ENCODE peak calls at places on chromosomes 2 and 18, in five cellular contexts. One of them, this sample, is unnamed.

GRCh38 chr2:202172439-202173191 is 65.8 kb downstream of the SUMO1 start:
- DNase-seq in stomach: no peak
- DNase-seq in mammary epithelial cell: no peak
- DNase-seq in stimulated activated CD4-positive, alpha-beta T cell treated with anti-CD3 and anti-CD28 coated beads, Interleukin-12 subunit alpha, Interleukin-12 subunit beta, amount 100 ng/mL, for 4 hours: peak; percentile 20
- DNase-seq in transverse colon: no peak
- DNase-seq in this sample: no peak

GRCh38 chr2:37506407-37507068 is 162.1 kb downstream of the QPCT start:
- DNase-seq in stimulated activated CD4-positive, alpha-beta T cell treated with anti-CD3 and anti-CD28 coated beads, Interleukin-12 subunit alpha, Interleukin-12 subunit beta, amount 100 ng/mL, for 4 hours: no peak
- DNase-seq in transverse colon: no peak
- DNase-seq in stomach: no peak
- DNase-seq in mammary epithelial cell: no peak
- DNase-seq in this sample: no peak

GRCh38 chr2:219404954-219405353 is 13.2 kb upstream of the DES start:
- DNase-seq in transverse colon: no peak
- DNase-seq in stomach: no peak
- DNase-seq in mammary epithelial cell: no peak
- DNase-seq in stimulated activated CD4-positive, alpha-beta T cell treated with anti-CD3 and anti-CD28 coated beads, Interleukin-12 subunit alpha, Interleukin-12 subunit beta, amount 100 ng/mL, for 4 hours: no peak
- DNase-seq in this sample: no peak

GRCh38 chr2:146321175-146321574 is 1523.7 kb upstream of the ACVR2A start:
- DNase-seq in stomach: no peak
- DNase-seq in transverse colon: no peak
- DNase-seq in stimulated activated CD4-positive, alpha-beta T cell treated with anti-CD3 and anti-CD28 coated beads, Interleukin-12 subunit alpha, Interleukin-12 subunit beta, amount 100 ng/mL, for 4 hours: no peak
- DNase-seq in mammary epithelial cell: no peak
- DNase-seq in this sample: peak; percentile 14

GRCh38 chr2:99088017-99088416 is 53.5 kb upstream of the C2orf15 start:
- DNase-seq in stomach: no peak
- DNase-seq in transverse colon: no peak
- DNase-seq in stimulated activated CD4-positive, alpha-beta T cell treated with anti-CD3 and anti-CD28 coated beads, Interleukin-12 subunit alpha, Interleukin-12 subunit beta, amount 100 ng/mL, for 4 hours: no peak
- DNase-seq in mammary epithelial cell: no peak
- DNase-seq in this sample: no peak

GRCh38 chr2:170155723-170156253 is 22.2 kb upstream of the MYO3B start:
- DNase-seq in stomach: no peak
- DNase-seq in mammary epithelial cell: no peak
- DNase-seq in transverse colon: no peak
- DNase-seq in stimulated activated CD4-positive, alpha-beta T cell treated with anti-CD3 and anti-CD28 coated beads, Interleukin-12 subunit alpha, Interleukin-12 subunit beta, amount 100 ng/mL, for 4 hours: no peak
- DNase-seq in this sample: no peak

GRCh38 chr2:151730242-151730975 is 3.9 kb downstream of the NEB start:
- DNase-seq in stimulated activated CD4-positive, alpha-beta T cell treated with anti-CD3 and anti-CD28 coated beads, Interleukin-12 subunit alpha, Interleukin-12 subunit beta, amount 100 ng/mL, for 4 hours: no peak
- DNase-seq in transverse colon: no peak
- DNase-seq in mammary epithelial cell: peak; percentile 61
- DNase-seq in stomach: no peak
- DNase-seq in this sample: no peak

GRCh38 chr2:36452279-36452678 is 96.7 kb downstream of the CRIM1 start:
- DNase-seq in mammary epithelial cell: no peak
- DNase-seq in transverse colon: no peak
- DNase-seq in stomach: no peak
- DNase-seq in stimulated activated CD4-positive, alpha-beta T cell treated with anti-CD3 and anti-CD28 coated beads, Interleukin-12 subunit alpha, Interleukin-12 subunit beta, amount 100 ng/mL, for 4 hours: no peak
- DNase-seq in this sample: no peak

GRCh38 chr2:166862582-166863132 is 25.6 kb upstream of the XIRP2 start:
- DNase-seq in stimulated activated CD4-positive, alpha-beta T cell treated with anti-CD3 and anti-CD28 coated beads, Interleukin-12 subunit alpha, Interleukin-12 subunit beta, amount 100 ng/mL, for 4 hours: no peak
- DNase-seq in transverse colon: no peak
- DNase-seq in mammary epithelial cell: no peak
- DNase-seq in stomach: no peak
- DNase-seq in this sample: no peak

GRCh38 chr18:48821251-48821590 is 129.5 kb downstream of the SMAD7 start:
- DNase-seq in stomach: peak; percentile 8
- DNase-seq in transverse colon: peak; percentile 3
- DNase-seq in stimulated activated CD4-positive, alpha-beta T cell treated with anti-CD3 and anti-CD28 coated beads, Interleukin-12 subunit alpha, Interleukin-12 subunit beta, amount 100 ng/mL, for 4 hours: no peak
- DNase-seq in mammary epithelial cell: no peak
- DNase-seq in this sample: no peak

GRCh38 chr2:221204699-221205098 is 367.4 kb downstream of the EPHA4 start:
- DNase-seq in transverse colon: no peak
- DNase-seq in mammary epithelial cell: no peak
- DNase-seq in stimulated activated CD4-positive, alpha-beta T cell treated with anti-CD3 and anti-CD28 coated beads, Interleukin-12 subunit alpha, Interleukin-12 subunit beta, amount 100 ng/mL, for 4 hours: no peak
- DNase-seq in stomach: no peak
- DNase-seq in this sample: no peak

GRCh38 chr2:129877289-129877741 is 102.2 kb upstream of the RAB6C start:
- DNase-seq in mammary epithelial cell: peak; percentile 53
- DNase-seq in stomach: peak; percentile 90
- DNase-seq in stimulated activated CD4-positive, alpha-beta T cell treated with anti-CD3 and anti-CD28 coated beads, Interleukin-12 subunit alpha, Interleukin-12 subunit beta, amount 100 ng/mL, for 4 hours: peak; percentile 84
- DNase-seq in transverse colon: peak; percentile 90
- DNase-seq in this sample: peak; percentile 97

GRCh38 chr18:79393626-79394401 is 1.9 kb upstream of the NFATC1 start:
- DNase-seq in transverse colon: peak; percentile 83
- DNase-seq in mammary epithelial cell: peak; percentile 56
- DNase-seq in stimulated activated CD4-positive, alpha-beta T cell treated with anti-CD3 and anti-CD28 coated beads, Interleukin-12 subunit alpha, Interleukin-12 subunit beta, amount 100 ng/mL, for 4 hours: peak; percentile 39
- DNase-seq in stomach: peak; percentile 83
- DNase-seq in this sample: peak; percentile 78

GRCh38 chr18:69865656-69866241 is 81.9 kb downstream of the CD226 start:
- DNase-seq in transverse colon: no peak
- DNase-seq in stimulated activated CD4-positive, alpha-beta T cell treated with anti-CD3 and anti-CD28 coated beads, Interleukin-12 subunit alpha, Interleukin-12 subunit beta, amount 100 ng/mL, for 4 hours: no peak
- DNase-seq in stomach: no peak
- DNase-seq in mammary epithelial cell: no peak
- DNase-seq in this sample: no peak

GRCh38 chr2:146873056-146873455 is 971.8 kb upstream of the ACVR2A start:
- DNase-seq in mammary epithelial cell: no peak
- DNase-seq in stomach: no peak
- DNase-seq in stimulated activated CD4-positive, alpha-beta T cell treated with anti-CD3 and anti-CD28 coated beads, Interleukin-12 subunit alpha, Interleukin-12 subunit beta, amount 100 ng/mL, for 4 hours: no peak
- DNase-seq in transverse colon: no peak
- DNase-seq in this sample: no peak

GRCh38 chr2:234044157-234044556 is 6.3 kb upstream of the SPP2 start:
- DNase-seq in mammary epithelial cell: peak; percentile 75
- DNase-seq in transverse colon: no peak
- DNase-seq in stomach: no peak
- DNase-seq in stimulated activated CD4-positive, alpha-beta T cell treated with anti-CD3 and anti-CD28 coated beads, Interleukin-12 subunit alpha, Interleukin-12 subunit beta, amount 100 ng/mL, for 4 hours: no peak
- DNase-seq in this sample: no peak

GRCh38 chr2:234025475-234025874 is 25.0 kb upstream of the SPP2 start:
- DNase-seq in mammary epithelial cell: no peak
- DNase-seq in stomach: no peak
- DNase-seq in transverse colon: no peak
- DNase-seq in stimulated activated CD4-positive, alpha-beta T cell treated with anti-CD3 and anti-CD28 coated beads, Interleukin-12 subunit alpha, Interleukin-12 subunit beta, amount 100 ng/mL, for 4 hours: no peak
- DNase-seq in this sample: no peak

GRCh38 chr18:50327983-50328382 is 40.5 kb upstream of the CXXC1 start:
- DNase-seq in stomach: no peak
- DNase-seq in transverse colon: no peak
- DNase-seq in stimulated activated CD4-positive, alpha-beta T cell treated with anti-CD3 and anti-CD28 coated beads, Interleukin-12 subunit alpha, Interleukin-12 subunit beta, amount 100 ng/mL, for 4 hours: no peak
- DNase-seq in mammary epithelial cell: no peak
- DNase-seq in this sample: no peak

GRCh38 chr2:39381653-39382052 is 55.4 kb downstream of the MAP4K3 start:
- DNase-seq in stomach: no peak
- DNase-seq in transverse colon: no peak
- DNase-seq in mammary epithelial cell: no peak
- DNase-seq in stimulated activated CD4-positive, alpha-beta T cell treated with anti-CD3 and anti-CD28 coated beads, Interleukin-12 subunit alpha, Interleukin-12 subunit beta, amount 100 ng/mL, for 4 hours: no peak
- DNase-seq in this sample: no peak

GRCh38 chr2:43642363-43642762 is 5.3 kb downstream of the PLEKHH2 start:
- DNase-seq in stomach: no peak
- DNase-seq in mammary epithelial cell: no peak
- DNase-seq in transverse colon: no peak
- DNase-seq in stimulated activated CD4-positive, alpha-beta T cell treated with anti-CD3 and anti-CD28 coated beads, Interleukin-12 subunit alpha, Interleukin-12 subunit beta, amount 100 ng/mL, for 4 hours: no peak
- DNase-seq in this sample: no peak

GRCh38 chr2:10344105-10345066 is 41.7 kb downstream of the HPCAL1 start:
- DNase-seq in mammary epithelial cell: no peak
- DNase-seq in transverse colon: no peak
- DNase-seq in stimulated activated CD4-positive, alpha-beta T cell treated with anti-CD3 and anti-CD28 coated beads, Interleukin-12 subunit alpha, Interleukin-12 subunit beta, amount 100 ng/mL, for 4 hours: no peak
- DNase-seq in stomach: no peak
- DNase-seq in this sample: no peak

GRCh38 chr18:58947136-58947732 is 82.6 kb downstream of the ZNF532 start:
- DNase-seq in transverse colon: no peak
- DNase-seq in mammary epithelial cell: no peak
- DNase-seq in stomach: no peak
- DNase-seq in stimulated activated CD4-positive, alpha-beta T cell treated with anti-CD3 and anti-CD28 coated beads, Interleukin-12 subunit alpha, Interleukin-12 subunit beta, amount 100 ng/mL, for 4 hours: no peak
- DNase-seq in this sample: no peak

GRCh38 chr2:38533180-38533579 is 69.5 kb downstream of the HNRNPLL start:
- DNase-seq in mammary epithelial cell: no peak
- DNase-seq in stimulated activated CD4-positive, alpha-beta T cell treated with anti-CD3 and anti-CD28 coated beads, Interleukin-12 subunit alpha, Interleukin-12 subunit beta, amount 100 ng/mL, for 4 hours: no peak
- DNase-seq in stomach: no peak
- DNase-seq in transverse colon: peak; percentile 61
- DNase-seq in this sample: no peak

GRCh38 chr2:124626993-124627392 is 601.9 kb downstream of the CNTNAP5 start:
- DNase-seq in stomach: no peak
- DNase-seq in transverse colon: no peak
- DNase-seq in mammary epithelial cell: no peak
- DNase-seq in stimulated activated CD4-positive, alpha-beta T cell treated with anti-CD3 and anti-CD28 coated beads, Interleukin-12 subunit alpha, Interleukin-12 subunit beta, amount 100 ng/mL, for 4 hours: no peak
- DNase-seq in this sample: no peak

GRCh38 chr2:101341901-101342624 is 33.6 kb upstream of the RNF149 start:
- DNase-seq in stimulated activated CD4-positive, alpha-beta T cell treated with anti-CD3 and anti-CD28 coated beads, Interleukin-12 subunit alpha, Interleukin-12 subunit beta, amount 100 ng/mL, for 4 hours: peak; percentile 74
- DNase-seq in transverse colon: peak; percentile 78
- DNase-seq in mammary epithelial cell: peak; percentile 52
- DNase-seq in stomach: peak; percentile 84
- DNase-seq in this sample: peak; percentile 88

GRCh38 chr2:27737676-27738348 is 33.7 kb upstream of the MRPL33 start:
- DNase-seq in stimulated activated CD4-positive, alpha-beta T cell treated with anti-CD3 and anti-CD28 coated beads, Interleukin-12 subunit alpha, Interleukin-12 subunit beta, amount 100 ng/mL, for 4 hours: no peak
- DNase-seq in transverse colon: no peak
- DNase-seq in mammary epithelial cell: peak; percentile 74
- DNase-seq in stomach: peak; percentile 53
- DNase-seq in this sample: no peak

GRCh38 chr2:112887904-112888303 is 23.1 kb upstream of the IL37 start:
- DNase-seq in stomach: no peak
- DNase-seq in mammary epithelial cell: no peak
- DNase-seq in stimulated activated CD4-positive, alpha-beta T cell treated with anti-CD3 and anti-CD28 coated beads, Interleukin-12 subunit alpha, Interleukin-12 subunit beta, amount 100 ng/mL, for 4 hours: no peak
- DNase-seq in transverse colon: no peak
- DNase-seq in this sample: no peak

GRCh38 chr2:2667690-2668089 is 336.6 kb upstream of the MYT1L start:
- DNase-seq in stomach: no peak
- DNase-seq in mammary epithelial cell: no peak
- DNase-seq in stimulated activated CD4-positive, alpha-beta T cell treated with anti-CD3 and anti-CD28 coated beads, Interleukin-12 subunit alpha, Interleukin-12 subunit beta, amount 100 ng/mL, for 4 hours: no peak
- DNase-seq in transverse colon: no peak
- DNase-seq in this sample: no peak

GRCh38 chr18:23856466-23857175 is 157.9 kb upstream of the TTC39C start:
- DNase-seq in stimulated activated CD4-positive, alpha-beta T cell treated with anti-CD3 and anti-CD28 coated beads, Interleukin-12 subunit alpha, Interleukin-12 subunit beta, amount 100 ng/mL, for 4 hours: no peak
- DNase-seq in transverse colon: no peak
- DNase-seq in stomach: no peak
- DNase-seq in mammary epithelial cell: peak; percentile 40
- DNase-seq in this sample: no peak

GRCh38 chr2:147538848-147539247 is 306.0 kb upstream of the ACVR2A start:
- DNase-seq in transverse colon: no peak
- DNase-seq in mammary epithelial cell: no peak
- DNase-seq in stomach: no peak
- DNase-seq in stimulated activated CD4-positive, alpha-beta T cell treated with anti-CD3 and anti-CD28 coated beads, Interleukin-12 subunit alpha, Interleukin-12 subunit beta, amount 100 ng/mL, for 4 hours: no peak
- DNase-seq in this sample: no peak

GRCh38 chr18:13243363-13243762 is 24.8 kb downstream of the LDLRAD4 start:
- DNase-seq in mammary epithelial cell: no peak
- DNase-seq in stimulated activated CD4-positive, alpha-beta T cell treated with anti-CD3 and anti-CD28 coated beads, Interleukin-12 subunit alpha, Interleukin-12 subunit beta, amount 100 ng/mL, for 4 hours: no peak
- DNase-seq in stomach: no peak
- DNase-seq in transverse colon: no peak
- DNase-seq in this sample: no peak

GRCh38 chr18:9319333-9319732 is 15.2 kb upstream of the TWSG1 start:
- DNase-seq in stomach: no peak
- DNase-seq in transverse colon: no peak
- DNase-seq in mammary epithelial cell: no peak
- DNase-seq in stimulated activated CD4-positive, alpha-beta T cell treated with anti-CD3 and anti-CD28 coated beads, Interleukin-12 subunit alpha, Interleukin-12 subunit beta, amount 100 ng/mL, for 4 hours: no peak
- DNase-seq in this sample: no peak